ENCODE peak calls at places on chromosome 20, in six cellular contexts. I is effector memory CD4-positive, alpha-beta T cell; G is Caki2; M is tibial nerve; K is fibroblast of the aortic adventitia; J is colonic mucosa. C is an unnamed sample.

GRCh38 chr20:58054744-58055373 is 173.6 kb downstream of the ANKRD60 start:
- DNase-seq in I (no peak), G (no peak), M (no peak), K (peak; percentile 26), J (peak; percentile 46), C (no peak)

GRCh38 chr20:4455301-4455701 is 266.4 kb upstream of the PRND start:
- DNase-seq in I (no peak), G (no peak), M (no peak), K (no peak), J (no peak), C (no peak)

GRCh38 chr20:9480066-9480465 is 34.3 kb upstream of the LAMP5 start:
- DNase-seq in I (no peak), G (no peak), M (no peak), K (no peak), J (no peak), C (no peak)

GRCh38 chr20:45095753-45096371 is 5.1 kb downstream of the KCNS1 start:
- DNase-seq in I (peak; percentile 32), G (peak; percentile 26), M (peak; percentile 21), K (peak; percentile 80), J (peak; percentile 57), C (no peak)

GRCh38 chr20:61299613-61300012 is 47.6 kb downstream of the CDH4 start:
- DNase-seq in I (no peak), G (no peak), M (no peak), K (no peak), J (no peak), C (no peak)

GRCh38 chr20:22523499-22524392 is 60.6 kb downstream of the FOXA2 start:
- DNase-seq in I (no peak), G (no peak), M (no peak), K (no peak), J (peak; percentile 65), C (no peak)

GRCh38 chr20:45350217-45350616 is 2.0 kb upstream of the SDC4 start:
- DNase-seq in I (no peak), G (no peak), M (no peak), K (peak; percentile 23), J (no peak), C (no peak)

GRCh38 chr20:22371843-22372242 is 212.5 kb downstream of the FOXA2 start:
- DNase-seq in I (no peak), G (no peak), M (no peak), K (no peak), J (no peak), C (no peak)

GRCh38 chr20:5612476-5613291 is 137.5 kb upstream of the SHLD1 start:
- DNase-seq in I (no peak), G (peak; percentile 32), M (no peak), K (peak; percentile 91), J (no peak), C (no peak)

GRCh38 chr20:59525500-59526241 is 78.7 kb upstream of the PHACTR3 start:
- DNase-seq in I (no peak), G (peak; percentile 49), M (no peak), K (peak; percentile 24), J (peak; percentile 54), C (no peak)

GRCh38 chr20:56181593-56181992 is 66.9 kb upstream of the MC3R start:
- DNase-seq in I (no peak), G (no peak), M (no peak), K (no peak), J (no peak), C (no peak)

GRCh38 chr20:53617791-53618489 is 24.3 kb upstream of the ZNF217 start:
- DNase-seq in I (no peak), G (no peak), M (no peak), K (no peak), J (no peak), C (no peak)

GRCh38 chr20:34242879-34243278 is 1.7 kb downstream of the ASIP start:
- DNase-seq in I (no peak), G (no peak), M (no peak), K (no peak), J (no peak), C (no peak)

GRCh38 chr20:10555865-10556308 is 117.9 kb downstream of the JAG1 start:
- DNase-seq in I (no peak), G (peak; percentile 86), M (no peak), K (peak; percentile 75), J (no peak), C (no peak)

GRCh38 chr20:896626-897025 is 19.5 kb downstream of the ANGPT4 start:
- DNase-seq in I (no peak), G (no peak), M (no peak), K (peak; percentile 20), J (no peak), C (no peak)

GRCh38 chr20:60467078-60467477 is 508.9 kb downstream of the CDH26 start:
- DNase-seq in I (no peak), G (no peak), M (no peak), K (no peak), J (no peak), C (no peak)

GRCh38 chr20:33798444-33798843 is 12.7 kb upstream of the CHMP4B start:
- DNase-seq in I (no peak), G (no peak), M (no peak), K (no peak), J (peak; percentile 30), C (no peak)

GRCh38 chr20:38536310-38536709 is 44.7 kb upstream of the ADIG start:
- DNase-seq in I (no peak), G (no peak), M (no peak), K (peak; percentile 15), J (no peak), C (no peak)

GRCh38 chr20:46945465-46945864 is 50.8 kb downstream of the EYA2 start:
- DNase-seq in I (no peak), G (peak; percentile 30), M (peak; percentile 50), K (no peak), J (no peak), C (no peak)

GRCh38 chr20:19690462-19690861 is 67.6 kb upstream of the RIN2 start:
- DNase-seq in I (no peak), G (no peak), M (no peak), K (peak; percentile 12), J (no peak), C (no peak)

C was measured in cortex of kidney.